ENCODE peak calls at places on chromosomes 7 and 10, in six cellular contexts. One of them, this sample, is unnamed. For H3K27me3, the result is how much of the 10 kb centered on the place peaks cover.

GRCh38 chr10:124589491-124590006 is 127.9 kb downstream of the LHPP start:
- DNase-seq in mammary epithelial cell: no peak
- DNase-seq in left ventricle myocardium inferior: no peak
- DNase-seq in heart right ventricle: peak
- DNase-seq in cardiac muscle cell: peak
- DNase-seq in GM12878: no peak
- DNase-seq in this sample: no peak

GRCh38 chr7:19403691-19404090 is 258.5 kb upstream of the FERD3L start:
- DNase-seq in cardiac muscle cell: no peak
- DNase-seq in GM12878: no peak
- DNase-seq in left ventricle myocardium inferior: no peak
- DNase-seq in heart right ventricle: no peak
- DNase-seq in mammary epithelial cell: no peak
- DNase-seq in this sample: no peak

GRCh38 chr7:1769286-1770200 is 99.5 kb downstream of the ELFN1 start:
- DNase-seq in heart right ventricle: no peak
- DNase-seq in mammary epithelial cell: no peak
- DNase-seq in cardiac muscle cell: no peak
- DNase-seq in GM12878: no peak
- DNase-seq in left ventricle myocardium inferior: no peak
- DNase-seq in this sample: no peak

GRCh38 chr7:130560972-130561371 is 69.1 kb downstream of the MEST start:
- DNase-seq in GM12878: peak
- DNase-seq in mammary epithelial cell: peak
- DNase-seq in left ventricle myocardium inferior: no peak
- DNase-seq in heart right ventricle: no peak
- DNase-seq in cardiac muscle cell: peak
- DNase-seq in this sample: no peak

GRCh38 chr10:26627320-26627719 is 70.2 kb upstream of the PDSS1 start:
- DNase-seq in mammary epithelial cell: no peak
- DNase-seq in cardiac muscle cell: no peak
- DNase-seq in heart right ventricle: no peak
- DNase-seq in left ventricle myocardium inferior: no peak
- DNase-seq in GM12878: no peak
- DNase-seq in this sample: no peak

GRCh38 chr7:70355591-70356323 is 757.5 kb downstream of the AUTS2 start:
- DNase-seq in heart right ventricle: no peak
- DNase-seq in left ventricle myocardium inferior: no peak
- DNase-seq in cardiac muscle cell: no peak
- DNase-seq in mammary epithelial cell: no peak
- DNase-seq in GM12878: no peak
- DNase-seq in this sample: no peak

GRCh38 chr10:122746408-122746807 is 46.8 kb upstream of the C10orf120 start:
- DNase-seq in left ventricle myocardium inferior: no peak
- DNase-seq in mammary epithelial cell: peak
- DNase-seq in cardiac muscle cell: no peak
- DNase-seq in heart right ventricle: no peak
- DNase-seq in GM12878: no peak
- DNase-seq in this sample: no peak

GRCh38 chr10:124624456-124624855 is 119.7 kb downstream of the FAM53B start:
- DNase-seq in mammary epithelial cell: no peak
- DNase-seq in cardiac muscle cell: no peak
- DNase-seq in left ventricle myocardium inferior: no peak
- DNase-seq in GM12878: no peak
- DNase-seq in heart right ventricle: peak
- DNase-seq in this sample: no peak

GRCh38 chr10:113272511-113272910 is 280.3 kb upstream of the HABP2 start:
- DNase-seq in heart right ventricle: peak
- DNase-seq in cardiac muscle cell: no peak
- DNase-seq in GM12878: no peak
- DNase-seq in mammary epithelial cell: no peak
- DNase-seq in left ventricle myocardium inferior: no peak
- DNase-seq in this sample: no peak

GRCh38 chr10:113278664-113279063 is 274.2 kb upstream of the HABP2 start:
- DNase-seq in heart right ventricle: no peak
- DNase-seq in mammary epithelial cell: no peak
- DNase-seq in GM12878: no peak
- DNase-seq in left ventricle myocardium inferior: no peak
- DNase-seq in cardiac muscle cell: no peak
- DNase-seq in this sample: no peak

GRCh38 chr10:113269333-113269732 is 283.5 kb upstream of the HABP2 start:
- DNase-seq in GM12878: no peak
- DNase-seq in left ventricle myocardium inferior: no peak
- DNase-seq in heart right ventricle: no peak
- DNase-seq in mammary epithelial cell: no peak
- DNase-seq in cardiac muscle cell: no peak
- DNase-seq in this sample: no peak

GRCh38 chr10:113273151-113273876 is 279.5 kb upstream of the HABP2 start:
- DNase-seq in mammary epithelial cell: no peak
- DNase-seq in heart right ventricle: peak
- DNase-seq in left ventricle myocardium inferior: peak
- DNase-seq in GM12878: no peak
- DNase-seq in cardiac muscle cell: peak
- DNase-seq in this sample: no peak

GRCh38 chr10:113273877-113274829 is 278.7 kb upstream of the HABP2 start:
- DNase-seq in left ventricle myocardium inferior: peak
- DNase-seq in heart right ventricle: peak
- DNase-seq in GM12878: no peak
- DNase-seq in mammary epithelial cell: no peak
- DNase-seq in cardiac muscle cell: no peak
- DNase-seq in this sample: no peak
- H3K27ac ChIP-seq in left ventricle myocardium inferior: peak
- H3K27ac ChIP-seq in heart right ventricle: peak
- H3K27ac ChIP-seq in GM12878: no peak
- H3K27ac ChIP-seq in mammary epithelial cell: no peak
- H3K27ac ChIP-seq in cardiac muscle cell: no peak
- H3K27ac ChIP-seq in this sample: no peak

DNA sequence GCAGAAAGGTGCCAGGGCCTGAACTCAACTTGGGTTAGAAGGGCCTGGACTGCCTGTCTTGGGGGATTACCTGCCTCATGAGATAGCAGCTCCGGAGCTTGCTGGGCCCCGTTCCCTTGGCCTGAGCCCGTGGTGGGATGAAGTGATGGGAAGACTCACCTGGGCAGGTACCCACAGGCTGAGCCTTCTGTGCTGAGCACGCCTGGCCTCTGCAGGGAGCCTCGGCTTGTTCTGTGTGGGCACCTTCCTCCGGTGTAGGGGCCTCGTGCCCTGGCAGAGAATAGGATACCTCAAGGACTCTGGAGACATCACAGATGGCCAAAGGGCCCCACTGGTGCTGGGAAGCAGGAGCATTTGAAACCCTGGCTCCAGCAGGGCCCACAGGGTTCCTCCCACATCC is 4.5 kb downstream of the ZNF467 start:
- DNase-seq in left ventricle myocardium inferior: no peak
- DNase-seq in heart right ventricle: no peak
- DNase-seq in GM12878: no peak
- DNase-seq in mammary epithelial cell: no peak
- DNase-seq in cardiac muscle cell: no peak
- DNase-seq in this sample: no peak
- H3K27me3 ChIP-seq in left ventricle myocardium inferior: under half
- H3K27me3 ChIP-seq in heart right ventricle: under half
- H3K27me3 ChIP-seq in GM12878: under half
- H3K27me3 ChIP-seq in mammary epithelial cell: under half
- H3K27me3 ChIP-seq in cardiac muscle cell: half or more
- H3K27me3 ChIP-seq in this sample: under half

GRCh38 chr10:6282454-6282958 is 79.8 kb downstream of the PFKFB3 start:
- DNase-seq in mammary epithelial cell: no peak
- DNase-seq in heart right ventricle: no peak
- DNase-seq in GM12878: no peak
- DNase-seq in cardiac muscle cell: no peak
- DNase-seq in left ventricle myocardium inferior: no peak
- DNase-seq in this sample: no peak
- H3K27ac ChIP-seq in mammary epithelial cell: no peak
- H3K27ac ChIP-seq in heart right ventricle: no peak
- H3K27ac ChIP-seq in GM12878: no peak
- H3K27ac ChIP-seq in cardiac muscle cell: no peak
- H3K27ac ChIP-seq in left ventricle myocardium inferior: no peak
- H3K27ac ChIP-seq in this sample: no peak

GRCh38 chr7:143358626-143359025 is 3.9 kb downstream of the FAM131B start:
- DNase-seq in cardiac muscle cell: no peak
- DNase-seq in heart right ventricle: no peak
- DNase-seq in mammary epithelial cell: no peak
- DNase-seq in left ventricle myocardium inferior: no peak
- DNase-seq in GM12878: no peak
- DNase-seq in this sample: no peak
- H3K27me3 ChIP-seq in cardiac muscle cell: under half
- H3K27me3 ChIP-seq in heart right ventricle: under half
- H3K27me3 ChIP-seq in mammary epithelial cell: under half
- H3K27me3 ChIP-seq in left ventricle myocardium inferior: half or more
- H3K27me3 ChIP-seq in GM12878: under half
- H3K27me3 ChIP-seq in this sample: under half

This sample was measured in CD4-positive, alpha-beta memory T cell.